ENCODE peak calls at places on chromosomes 1 and 21, in four cellular contexts. V is GM12878, Y is K562, T is WTC11. O is an unnamed sample.

GRCh38 chr1:181023265-181024057 is 791 bp upstream of the STX6 start:
- DNase-seq in V (no peak), Y (no peak), T (no peak), O (no peak)

GRCh38 chr1:198778049-198778448 is 139.2 kb downstream of the PTPRC start:
- DNase-seq in V (no peak), Y (no peak), T (no peak), O (no peak)

GRCh38 chr1:10741696-10742095 is 54.8 kb downstream of the CASZ1 start:
- DNase-seq in V (no peak), Y (no peak), T (no peak), O (no peak)

GRCh38 chr1:153699768-153700167 is 21.3 kb downstream of the NPR1 start:
- DNase-seq in V (no peak), Y (no peak), T (no peak), O (no peak)

GRCh38 chr1:32612189-32612881 is 38.0 kb downstream of the ZBTB8OS start:
- DNase-seq in V (no peak), Y (peak; percentile 73), T (peak; percentile 90), O (peak; percentile 82)

GRCh38 chr1:225470691-225471452 is 43.0 kb upstream of the LBR start:
- DNase-seq in V (no peak), Y (no peak), T (no peak), O (no peak)

GRCh38 chr1:67651031-67651430 is 34.0 kb upstream of the GADD45A start:
- DNase-seq in V (no peak), Y (no peak), T (no peak), O (no peak)

GRCh38 chr1:19456915-19457554 is 28.3 kb downstream of the CAPZB start:
- DNase-seq in V (no peak), Y (no peak), T (no peak), O (no peak)

GRCh38 chr1:208374391-208374941 is 130.3 kb upstream of the PLXNA2 start:
- DNase-seq in V (no peak), Y (no peak), T (no peak), O (no peak)

GRCh38 chr1:115173151-115173550 is 83.8 kb upstream of the TSPAN2 start:
- DNase-seq in V (no peak), Y (no peak), T (no peak), O (no peak)

GRCh38 chr1:111448482-111448917 is 556 bp downstream of the WDR77 start:
- DNase-seq in V (no peak), Y (peak; percentile 56), T (no peak), O (no peak)

GRCh38 chr21:43802713-43803313 is 13.4 kb downstream of the RRP1 start:
- DNase-seq in V (no peak), Y (no peak), T (no peak), O (no peak)

GRCh38 chr1:45552309-45552708 is 1.7 kb downstream of the AKR1A1 start:
- DNase-seq in V (no peak), Y (no peak), T (no peak), O (no peak)

GRCh38 chr1:2047749-2048729 is 2.2 kb upstream of the PRKCZ start:
- DNase-seq in V (no peak), Y (no peak), T (no peak), O (no peak)

GRCh38 chr1:225342695-225343094 is 85.1 kb downstream of the LBR start:
- DNase-seq in V (no peak), Y (no peak), T (no peak), O (no peak)

GRCh38 chr1:189986521-189986920 is 491.1 kb downstream of the BRINP3 start:
- DNase-seq in V (no peak), Y (no peak), T (no peak), O (no peak)

DNA sequence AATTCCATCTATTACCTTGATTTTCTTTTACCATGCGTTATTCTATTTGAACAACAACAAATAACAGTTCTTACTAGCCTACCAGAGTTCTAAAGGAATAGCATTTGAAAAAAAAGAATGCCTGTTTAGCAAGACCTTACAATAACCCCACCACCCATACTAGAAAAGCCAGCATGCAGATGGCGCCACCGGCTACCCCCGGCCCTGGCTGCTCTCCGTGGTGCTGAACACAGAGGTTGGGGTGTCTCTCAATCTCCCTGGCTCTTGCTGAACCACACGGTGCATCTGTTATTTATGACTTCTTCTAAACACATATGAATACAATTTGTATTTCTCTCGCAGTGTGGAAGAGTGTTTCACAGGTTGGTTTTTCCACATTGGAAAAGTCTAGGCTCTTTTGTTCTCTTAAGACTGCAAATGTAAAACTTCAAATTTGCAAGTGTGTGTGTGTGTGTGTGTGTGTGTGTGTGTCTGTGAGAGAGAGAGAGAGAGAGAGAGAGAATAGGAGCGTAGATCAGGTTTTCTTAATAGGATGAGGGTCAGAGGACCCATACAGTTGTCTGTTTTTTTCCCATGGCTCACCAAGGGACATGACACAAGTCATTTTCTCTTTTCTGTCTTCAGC is 13.6 kb downstream of the GRIK3 start:
- DNase-seq in V (no peak), Y (peak; percentile 76), T (peak; percentile 85), O (peak; percentile 5)
- TF ChIP-seq USF2 in V (no peak), Y (no peak), T (no peak), O (no peak)

DNA sequence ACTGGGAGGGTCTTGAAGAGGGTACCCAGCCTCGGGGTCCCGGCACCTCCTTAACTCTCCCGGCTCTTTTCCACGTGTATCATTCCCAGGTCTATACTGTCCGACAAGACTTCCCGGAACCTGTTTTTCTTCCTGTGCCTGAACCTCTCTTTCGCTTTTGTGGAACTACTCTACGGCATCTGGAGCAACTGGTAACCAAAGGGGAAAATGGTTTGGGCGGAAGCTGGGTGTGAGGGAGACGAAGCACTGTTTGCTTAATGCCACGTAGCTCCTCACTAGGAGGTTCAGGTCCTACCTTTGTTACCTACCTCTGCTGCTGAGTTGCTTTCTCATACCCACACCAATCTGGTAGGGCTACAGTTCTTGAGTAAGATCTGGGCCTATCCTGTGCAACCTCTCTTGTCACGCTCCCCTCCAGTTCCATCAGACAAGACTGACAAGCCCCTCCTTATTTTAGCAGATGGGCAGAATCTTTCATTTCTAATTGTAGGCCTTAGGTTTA is 642 bp downstream of the SLC30A7 start:
- DNase-seq in V (peak; percentile 57), Y (peak; percentile 37), T (no peak), O (peak; percentile 76)
- TF ChIP-seq CREM in V (peak; percentile 32), Y (peak; percentile 31), T (no peak), O (no peak)

DNA sequence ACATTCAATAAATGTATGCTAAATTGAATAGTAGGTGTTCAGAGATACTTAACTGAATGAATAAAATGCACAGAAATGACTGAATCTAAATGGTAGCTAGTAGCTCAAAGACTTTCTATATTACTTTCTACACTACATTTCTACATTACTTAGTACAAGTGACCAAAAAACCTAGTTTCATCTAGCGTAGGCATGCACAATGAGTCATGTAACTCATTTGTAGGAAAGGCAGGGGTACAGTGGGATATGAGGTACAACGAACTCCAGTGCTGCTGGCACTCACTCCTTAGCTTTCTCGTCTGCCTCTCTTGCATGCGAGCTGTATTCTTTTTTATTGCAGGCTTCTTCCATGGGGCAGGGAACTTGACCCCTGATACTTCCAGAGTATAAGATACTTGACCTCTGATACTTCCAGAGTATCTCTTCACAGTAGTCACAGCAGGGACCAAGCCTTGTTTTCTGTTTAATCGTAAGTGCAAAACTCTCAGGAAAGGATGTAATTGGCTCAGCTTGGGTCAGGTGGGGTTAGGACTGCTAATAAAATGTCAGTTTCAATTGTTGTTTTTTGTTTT is 5.0 kb upstream of the ATP2B4 start:
- DNase-seq in V (no peak), Y (no peak), T (no peak), O (no peak)
- TF ChIP-seq USF2 in V (no peak), Y (no peak), T (no peak), O (no peak)

GRCh38 chr1:162548170-162548569 is 13.4 kb upstream of the UAP1 start:
- DNase-seq in V (no peak), Y (no peak), T (no peak), O (no peak)
- TF ChIP-seq CREM in V (no peak), Y (no peak), T (no peak), O (no peak)

GRCh38 chr1:99348375-99349132 is 84.3 kb downstream of the PLPPR4 start:
- DNase-seq in V (no peak), Y (no peak), T (no peak), O (no peak)
- TF ChIP-seq USF2 in V (no peak), Y (no peak), T (no peak), O (no peak)

GRCh38 chr1:25197982-25198681 is 34.2 kb downstream of the SYF2 start:
- DNase-seq in V (no peak), Y (no peak), T (no peak), O (peak; percentile 82)
- TF ChIP-seq CREM in V (no peak), Y (no peak), T (no peak), O (no peak)

GRCh38 chr21:25986928-25987327 is 183.6 kb downstream of the APP start:
- DNase-seq in V (no peak), Y (no peak), T (no peak), O (no peak)
- TF ChIP-seq USF2 in V (no peak), Y (no peak), T (no peak), O (no peak)